ENCODE peak calls at places on chromosomes 4 and X, in seven cellular contexts. J, B, H, V, O, E and W are unnamed samples.

GRCh38 chr4:8276358-8277240 is 7.0 kb downstream of the HTRA3 start:
- DNase-seq in E (no peak), J (peak), O (no peak), V (no peak), B (no peak), H (no peak), W (no peak)

GRCh38 chr4:47720787-47721186 is 117.1 kb downstream of the CORIN start:
- DNase-seq in V (no peak), E (no peak), B (no peak), H (no peak), J (no peak), O (no peak), W (no peak)

GRCh38 chr4:124276461-124276860 is 436.1 kb downstream of the ANKRD50 start:
- DNase-seq in E (no peak), H (no peak), V (no peak), J (peak), O (peak), B (no peak), W (peak)

GRCh38 chrX:9072281-9072680 is 38.4 kb upstream of the FAM9B start:
- DNase-seq in E (no peak), O (no peak), B (no peak), V (no peak), H (no peak), J (peak), W (no peak)

GRCh38 chr4:150045410-150045809 is 32.8 kb upstream of the DCLK2 start:
- DNase-seq in H (no peak), V (no peak), E (no peak), O (no peak), J (no peak), B (no peak), W (peak)

GRCh38 chr4:81648576-81649272 is 177.0 kb upstream of the RASGEF1B start:
- DNase-seq in O (no peak), B (no peak), V (no peak), J (no peak), E (no peak), H (no peak), W (no peak)

GRCh38 chr4:1216869-1217294 is 32.0 kb downstream of the CTBP1 start:
- DNase-seq in E (no peak), J (no peak), V (no peak), H (no peak), B (no peak), O (no peak), W (no peak)

GRCh38 chrX:154991039-154991438 is 31.5 kb downstream of the F8 start:
- DNase-seq in B (no peak), J (no peak), E (no peak), O (no peak), H (no peak), V (no peak), W (no peak)

GRCh38 chr4:104728380-104729122 is 233.9 kb upstream of the CXXC4 start:
- DNase-seq in J (peak), V (peak), B (no peak), E (no peak), O (peak), H (no peak), W (no peak)

GRCh38 chrX:153927686-153927935 is 1.5 kb upstream of the ARHGAP4 start:
- DNase-seq in O (no peak), J (no peak), V (no peak), B (no peak), H (no peak), E (no peak), W (no peak)

GRCh38 chr4:108141213-108142045 is 27.3 kb downstream of the LEF1 start:
- DNase-seq in J (no peak), H (no peak), E (no peak), B (no peak), O (no peak), V (no peak), W (no peak)

GRCh38 chr4:53562409-53562808 is 28.9 kb downstream of the LNX1 start:
- DNase-seq in H (no peak), O (no peak), E (no peak), B (no peak), V (peak), J (no peak), W (no peak)

GRCh38 chr4:40924793-40925117 is 175.0 kb downstream of the NSUN7 start:
- DNase-seq in B (no peak), O (no peak), J (no peak), V (no peak), H (no peak), E (no peak), W (no peak)

GRCh38 chr4:139530833-139531427 is 25.1 kb downstream of the SETD7 start:
- DNase-seq in O (peak), H (peak), V (peak), E (peak), J (no peak), B (peak), W (peak)

GRCh38 chr4:119190354-119190753 is 22.2 kb upstream of the USP53 start:
- DNase-seq in B (no peak), J (no peak), O (no peak), E (no peak), V (no peak), H (no peak), W (no peak)

GRCh38 chrX:107894038-107894437 is 68.4 kb downstream of the MID2 start:
- DNase-seq in H (no peak), E (peak), V (peak), J (peak), O (peak), B (peak), W (peak)

GRCh38 chr4:117560329-117560728 is 474.0 kb upstream of the NDST3 start:
- DNase-seq in J (peak), O (no peak), E (no peak), B (no peak), V (peak), H (no peak), W (no peak)

GRCh38 chr4:113708250-113708649 is 53.3 kb downstream of the CAMK2D start:
- DNase-seq in B (no peak), O (no peak), H (no peak), E (no peak), J (peak), V (peak), W (no peak)

GRCh38 chr4:7725951-7726350 is 213.7 kb downstream of the AFAP1 start:
- DNase-seq in B (no peak), O (no peak), V (no peak), E (no peak), J (peak), H (no peak), W (no peak)

GRCh38 chrX:65451663-65452062 is 82.9 kb downstream of the LAS1L start:
- DNase-seq in V (peak), O (no peak), J (peak), H (no peak), E (no peak), B (no peak), W (peak)

GRCh38 chr4:27711041-27711440 is 850.4 kb downstream of the STIM2 start:
- DNase-seq in H (no peak), V (no peak), O (no peak), J (no peak), B (no peak), E (no peak), W (no peak)

GRCh38 chr4:88964450-88964849 is 92.5 kb downstream of the FAM13A start:
- DNase-seq in J (peak), H (no peak), V (peak), O (no peak), E (no peak), B (no peak), W (no peak)

GRCh38 chr4:143251348-143251747 is 66.6 kb downstream of the USP38 start:
- DNase-seq in V (no peak), B (no peak), O (no peak), J (no peak), H (no peak), E (no peak), W (no peak)

GRCh38 chr4:159077702-159078495 is 25.0 kb upstream of the RAPGEF2 start:
- DNase-seq in B (no peak), J (peak), E (no peak), V (no peak), O (no peak), H (no peak), W (no peak)

GRCh38 chrX:65871671-65872311 is 168.1 kb downstream of the VSIG4 start:
- DNase-seq in V (no peak), B (no peak), E (peak), O (peak), J (no peak), H (peak), W (peak)

GRCh38 chr4:103008875-103009729 is 10.4 kb downstream of the SLC9B1 start:
- DNase-seq in O (peak), B (peak), H (no peak), E (no peak), J (peak), V (peak), W (peak)

GRCh38 chrX:150958177-150958576 is 25.0 kb upstream of the HMGB3 start:
- DNase-seq in O (no peak), V (no peak), H (no peak), E (no peak), B (no peak), J (no peak), W (no peak)
- H2AK5ac ChIP-seq in O (no peak), V (no peak), H (no peak), E (no peak), B (no peak), J (no peak), W (no peak)

GRCh38 chrX:41209853-41210252 is 124.1 kb upstream of the DDX3X start:
- DNase-seq in H (no peak), E (no peak), V (peak), J (no peak), B (no peak), O (no peak), W (no peak)
- H2AK5ac ChIP-seq in H (no peak), E (no peak), V (no peak), J (no peak), B (no peak), O (no peak), W (no peak)

DNA sequence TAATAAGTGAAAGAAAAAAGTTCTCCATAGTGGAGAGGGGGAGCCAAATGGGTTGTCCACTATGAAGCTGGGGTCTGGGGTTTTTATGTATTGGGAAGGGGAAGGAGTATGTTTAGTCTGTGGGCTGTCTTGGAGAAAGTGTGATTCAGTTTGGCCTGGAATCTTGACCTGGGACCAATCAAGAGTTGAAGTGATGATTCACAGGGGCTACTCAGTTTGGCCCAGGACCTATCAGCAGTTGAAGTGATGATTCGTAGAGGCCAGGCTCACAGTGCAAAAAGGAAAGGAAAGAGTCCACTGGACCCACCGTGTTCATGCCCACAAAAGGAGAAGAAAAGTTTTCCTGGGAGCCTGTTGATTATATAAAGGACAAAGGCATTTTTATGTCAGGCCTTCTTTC is 47.3 kb upstream of the RAB9B start:
- DNase-seq in J (peak), H (no peak), E (no peak), V (peak), O (peak), B (no peak), W (peak)
- H2AK5ac ChIP-seq in J (no peak), H (no peak), E (no peak), V (no peak), O (no peak), B (no peak), W (no peak)

DNA sequence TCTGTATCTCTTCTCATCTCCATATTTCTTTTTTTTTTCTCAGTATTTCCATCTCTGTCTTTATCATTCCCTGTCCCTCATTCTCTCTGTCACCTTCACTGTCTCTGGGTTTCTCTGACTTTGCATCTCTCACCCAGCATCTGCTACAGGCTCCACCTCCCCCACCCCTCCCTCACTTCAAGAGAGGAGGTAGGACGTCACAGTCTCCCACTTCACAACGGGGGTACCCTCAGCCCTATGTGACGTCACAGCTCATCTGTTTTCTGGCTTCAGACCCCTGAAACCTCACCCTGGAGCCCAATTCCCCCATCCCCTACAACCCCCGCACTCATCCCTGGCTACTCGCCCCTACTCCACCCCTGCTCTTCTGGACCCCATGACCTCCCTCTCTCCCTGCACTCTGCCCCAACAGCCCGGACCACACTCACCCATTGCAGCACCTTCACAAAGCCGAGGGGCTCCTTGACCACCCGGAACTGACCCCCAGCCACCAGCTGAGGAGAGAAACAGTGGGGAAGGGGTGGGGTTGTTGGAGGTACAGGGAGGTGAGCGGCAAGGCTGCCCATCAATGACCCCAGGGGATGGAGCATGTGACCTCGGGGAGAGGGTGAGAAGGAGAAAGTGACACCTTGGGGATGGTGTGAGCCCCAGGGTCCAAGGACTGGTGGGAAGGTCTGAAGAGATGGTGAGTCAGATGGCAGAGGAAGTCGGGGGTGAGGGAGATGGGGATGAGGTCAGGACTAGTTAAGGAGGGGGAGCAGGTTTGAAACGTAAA is 1.3 kb downstream of the SYP start:
- DNase-seq in H (no peak), V (no peak), J (no peak), B (no peak), O (no peak), E (no peak), W (no peak)
- H2AK5ac ChIP-seq in H (no peak), V (no peak), J (no peak), B (no peak), O (no peak), E (no peak), W (no peak)

GRCh38 chr4:156825074-156825473 is 146.5 kb downstream of the PDGFC start:
- DNase-seq in E (no peak), J (no peak), H (no peak), B (no peak), V (no peak), O (no peak), W (no peak)
- H2AK5ac ChIP-seq in E (no peak), J (no peak), H (no peak), B (no peak), V (no peak), O (no peak), W (no peak)

GRCh38 chr4:24364249-24364648 is 220.1 kb downstream of the DHX15 start:
- DNase-seq in B (no peak), H (no peak), E (no peak), V (no peak), J (no peak), O (no peak), W (no peak)
- H2AK5ac ChIP-seq in B (no peak), H (no peak), E (no peak), V (no peak), J (no peak), O (no peak), W (no peak)

GRCh38 chr4:127383666-127384065 is 249.1 kb upstream of the INTU start:
- DNase-seq in J (no peak), V (no peak), E (no peak), O (no peak), H (no peak), B (no peak), W (no peak)

GRCh38 chr4:127379499-127379898 is 253.3 kb upstream of the INTU start:
- DNase-seq in H (no peak), J (no peak), E (no peak), B (no peak), V (no peak), O (no peak), W (no peak)
- H2AK5ac ChIP-seq in H (no peak), J (no peak), E (no peak), B (no peak), V (no peak), O (no peak), W (no peak)